ENCODE peak calls at places on chromosomes 12 and 14, in six cellular contexts. One of them, this sample, is unnamed.

GRCh38 chr14:69614592-69614991 is 3.2 kb downstream of the SUSD6 start:
- DNase-seq in GM03348: no peak
- DNase-seq in neural progenitor cell: no peak
- DNase-seq in posterior cingulate gyrus: peak
- DNase-seq in left colon: peak
- DNase-seq in A549: no peak
- DNase-seq in this sample: no peak

GRCh38 chr12:119446459-119446858 is 111.9 kb downstream of the CCDC60 start:
- DNase-seq in GM03348: no peak
- DNase-seq in neural progenitor cell: no peak
- DNase-seq in posterior cingulate gyrus: no peak
- DNase-seq in left colon: no peak
- DNase-seq in A549: peak
- DNase-seq in this sample: peak

GRCh38 chr12:56718167-56718566 is 6.9 kb downstream of the NACA start:
- DNase-seq in GM03348: no peak
- DNase-seq in neural progenitor cell: no peak
- DNase-seq in posterior cingulate gyrus: no peak
- DNase-seq in left colon: no peak
- DNase-seq in A549: no peak
- DNase-seq in this sample: no peak

GRCh38 chr14:99708449-99708848 is 24.4 kb downstream of the CYP46A1 start:
- DNase-seq in GM03348: no peak
- DNase-seq in neural progenitor cell: no peak
- DNase-seq in posterior cingulate gyrus: no peak
- DNase-seq in left colon: no peak
- DNase-seq in A549: no peak
- DNase-seq in this sample: no peak

GRCh38 chr12:95107362-95107761 is 33.9 kb upstream of the NR2C1 start:
- DNase-seq in GM03348: no peak
- DNase-seq in neural progenitor cell: no peak
- DNase-seq in posterior cingulate gyrus: no peak
- DNase-seq in left colon: no peak
- DNase-seq in A549: peak
- DNase-seq in this sample: no peak

GRCh38 chr14:54787263-54787662 is 115.4 kb downstream of the GCH1 start:
- DNase-seq in GM03348: no peak
- DNase-seq in neural progenitor cell: no peak
- DNase-seq in posterior cingulate gyrus: no peak
- DNase-seq in left colon: no peak
- DNase-seq in A549: no peak
- DNase-seq in this sample: no peak

GRCh38 chr12:132343294-132343972 is 14.0 kb upstream of the GALNT9 start:
- DNase-seq in GM03348: no peak
- DNase-seq in neural progenitor cell: no peak
- DNase-seq in posterior cingulate gyrus: no peak
- DNase-seq in left colon: peak
- DNase-seq in A549: no peak
- DNase-seq in this sample: no peak

GRCh38 chr12:128661216-128661550 is 162.6 kb downstream of the SLC15A4 start:
- DNase-seq in GM03348: no peak
- DNase-seq in neural progenitor cell: no peak
- DNase-seq in posterior cingulate gyrus: no peak
- DNase-seq in left colon: no peak
- DNase-seq in A549: no peak
- DNase-seq in this sample: no peak

GRCh38 chr14:105126126-105126969 is 42.2 kb downstream of the JAG2 start:
- DNase-seq in GM03348: no peak
- DNase-seq in neural progenitor cell: no peak
- DNase-seq in posterior cingulate gyrus: no peak
- DNase-seq in left colon: no peak
- DNase-seq in A549: no peak
- DNase-seq in this sample: no peak

GRCh38 chr14:94594441-94594840 is 13.2 kb downstream of the SERPINA5 start:
- DNase-seq in GM03348: no peak
- DNase-seq in neural progenitor cell: no peak
- DNase-seq in posterior cingulate gyrus: no peak
- DNase-seq in left colon: no peak
- DNase-seq in A549: no peak
- DNase-seq in this sample: no peak

GRCh38 chr14:104223101-104223809 is 84.9 kb downstream of the KIF26A start:
- DNase-seq in GM03348: no peak
- DNase-seq in neural progenitor cell: no peak
- DNase-seq in posterior cingulate gyrus: no peak
- DNase-seq in left colon: peak
- DNase-seq in A549: no peak
- DNase-seq in this sample: no peak

GRCh38 chr12:78018146-78018910 is 187.6 kb downstream of the NAV3 start:
- DNase-seq in GM03348: no peak
- DNase-seq in neural progenitor cell: peak
- DNase-seq in posterior cingulate gyrus: no peak
- DNase-seq in left colon: no peak
- DNase-seq in A549: no peak
- DNase-seq in this sample: no peak

GRCh38 chr12:124616394-124617343 is 49.3 kb upstream of the NCOR2 start:
- DNase-seq in GM03348: no peak
- DNase-seq in neural progenitor cell: no peak
- DNase-seq in posterior cingulate gyrus: no peak
- DNase-seq in left colon: no peak
- DNase-seq in A549: no peak
- DNase-seq in this sample: no peak

GRCh38 chr12:96434107-96434506 is 33.9 kb upstream of the CDK17 start:
- DNase-seq in GM03348: peak
- DNase-seq in neural progenitor cell: no peak
- DNase-seq in posterior cingulate gyrus: no peak
- DNase-seq in left colon: no peak
- DNase-seq in A549: no peak
- DNase-seq in this sample: no peak

GRCh38 chr14:100063314-100063941 is 1.8 kb upstream of the EVL start:
- DNase-seq in GM03348: no peak
- DNase-seq in neural progenitor cell: no peak
- DNase-seq in posterior cingulate gyrus: no peak
- DNase-seq in left colon: no peak
- DNase-seq in A549: no peak
- DNase-seq in this sample: no peak

GRCh38 chr12:3881208-3881980 is 8.2 kb upstream of the PARP11 start:
- DNase-seq in GM03348: no peak
- DNase-seq in neural progenitor cell: peak
- DNase-seq in posterior cingulate gyrus: no peak
- DNase-seq in left colon: no peak
- DNase-seq in A549: no peak
- DNase-seq in this sample: no peak

GRCh38 chr12:127926004-127926403 is 341.0 kb upstream of the TMEM132C start:
- DNase-seq in GM03348: peak
- DNase-seq in neural progenitor cell: peak
- DNase-seq in posterior cingulate gyrus: peak
- DNase-seq in left colon: no peak
- DNase-seq in A549: peak
- DNase-seq in this sample: no peak

GRCh38 chr14:77391441-77391840 is 14.3 kb downstream of the SAMD15 start:
- DNase-seq in GM03348: no peak
- DNase-seq in neural progenitor cell: no peak
- DNase-seq in posterior cingulate gyrus: no peak
- DNase-seq in left colon: no peak
- DNase-seq in A549: no peak
- DNase-seq in this sample: no peak

GRCh38 chr14:53310412-53310811 is 157.3 kb upstream of the DDHD1 start:
- DNase-seq in GM03348: no peak
- DNase-seq in neural progenitor cell: no peak
- DNase-seq in posterior cingulate gyrus: no peak
- DNase-seq in left colon: no peak
- DNase-seq in A549: no peak
- DNase-seq in this sample: no peak

GRCh38 chr14:32933943-32934890 is 4.5 kb upstream of the NPAS3 start:
- DNase-seq in GM03348: peak
- DNase-seq in neural progenitor cell: peak
- DNase-seq in posterior cingulate gyrus: peak
- DNase-seq in left colon: no peak
- DNase-seq in A549: no peak
- DNase-seq in this sample: no peak

GRCh38 chr12:69688496-69689427 is 10.3 kb downstream of the BEST3 start:
- DNase-seq in GM03348: peak
- DNase-seq in neural progenitor cell: peak
- DNase-seq in posterior cingulate gyrus: peak
- DNase-seq in left colon: peak
- DNase-seq in A549: peak
- DNase-seq in this sample: peak

GRCh38 chr14:79702197-79702596 is 509.1 kb downstream of the DIO2 start:
- DNase-seq in GM03348: no peak
- DNase-seq in neural progenitor cell: no peak
- DNase-seq in posterior cingulate gyrus: no peak
- DNase-seq in left colon: no peak
- DNase-seq in A549: no peak
- DNase-seq in this sample: no peak

GRCh38 chr14:51780741-51781140 is 79.7 kb upstream of the GNG2 start:
- DNase-seq in GM03348: peak
- DNase-seq in neural progenitor cell: peak
- DNase-seq in posterior cingulate gyrus: no peak
- DNase-seq in left colon: no peak
- DNase-seq in A549: no peak
- DNase-seq in this sample: no peak

GRCh38 chr12:52006726-52007157 is at the start of gene TAMALIN:
- DNase-seq in GM03348: peak
- DNase-seq in neural progenitor cell: peak
- DNase-seq in posterior cingulate gyrus: peak
- DNase-seq in left colon: no peak
- DNase-seq in A549: no peak
- DNase-seq in this sample: no peak

GRCh38 chr12:115320451-115320850 is 636.5 kb upstream of the TBX3 start:
- DNase-seq in GM03348: no peak
- DNase-seq in neural progenitor cell: no peak
- DNase-seq in posterior cingulate gyrus: no peak
- DNase-seq in left colon: no peak
- DNase-seq in A549: no peak
- DNase-seq in this sample: no peak

GRCh38 chr14:98503086-98503815 is 768.7 kb downstream of the BCL11B start:
- DNase-seq in GM03348: no peak
- DNase-seq in neural progenitor cell: no peak
- DNase-seq in posterior cingulate gyrus: no peak
- DNase-seq in left colon: no peak
- DNase-seq in A549: no peak
- DNase-seq in this sample: no peak

This sample was measured in PC-9.